ENCODE peak calls at places on chromosomes 6 and 20, in eight cellular contexts. Z is stimulated activated CD4-positive, alpha-beta T cell treated with anti-CD3 and anti-CD28 coated beads, Interleukin-2, amount 100 ng/mL, for 24 hours; L is substantia nigra; V is tibial artery; I is amniotic stem cell; J is hippocampal formation; S is left ventricle myocardium superior; H is amygdala. M is an unnamed sample.
A peak's percentile ranks its signal among the peaks of the same experiment; 100 is the strongest.

GRCh38 chr6:166104107-166104506 is 63.5 kb downstream of the TBXT start:
- DNase-seq in L (no peak), S (no peak), Z (no peak), I (no peak), V (no peak), H (no peak), J (no peak), M (no peak)

GRCh38 chr6:100948381-100949133 is 67.4 kb upstream of the ASCC3 start:
- DNase-seq in Z (no peak), V (no peak), L (no peak), S (no peak), H (no peak), J (no peak), I (no peak), M (no peak)

GRCh38 chr20:53034899-53035298 is 62.7 kb downstream of the TSHZ2 start:
- DNase-seq in V (no peak), I (no peak), Z (no peak), S (no peak), L (no peak), H (no peak), J (no peak), M (no peak)

GRCh38 chr6:163354779-163355431 is 59.6 kb upstream of the QKI start:
- DNase-seq in Z (no peak), J (no peak), V (no peak), H (no peak), S (peak; percentile 82), I (no peak), L (no peak), M (no peak)

GRCh38 chr6:112145080-112145573 is 57.7 kb downstream of the FAM229B start:
- DNase-seq in I (no peak), V (no peak), H (no peak), J (no peak), L (no peak), Z (no peak), S (no peak), M (no peak)

GRCh38 chr20:40464731-40465208 is 224.3 kb downstream of the MAFB start:
- DNase-seq in L (no peak), S (no peak), J (no peak), V (no peak), I (no peak), Z (no peak), H (no peak), M (no peak)

GRCh38 chr6:35167505-35167904 is 26.4 kb upstream of the TCP11 start:
- DNase-seq in L (no peak), V (no peak), Z (no peak), J (no peak), H (no peak), I (no peak), S (no peak), M (no peak)

GRCh38 chr6:127117979-127118504 is 429 bp upstream of the RSPO3 start:
- DNase-seq in V (peak; percentile 65), H (no peak), I (no peak), Z (no peak), S (no peak), L (no peak), J (no peak), M (no peak)

GRCh38 chr6:78607188-78607587 is 260.2 kb upstream of the IRAK1BP1 start:
- DNase-seq in L (no peak), V (no peak), S (no peak), H (no peak), I (no peak), Z (no peak), J (no peak), M (no peak)

GRCh38 chr20:52775786-52776185 is 196.4 kb upstream of the TSHZ2 start:
- DNase-seq in J (no peak), Z (no peak), V (no peak), L (no peak), I (no peak), H (no peak), S (no peak), M (no peak)

GRCh38 chr6:51934098-51934497 is 153.3 kb downstream of the PKHD1 start:
- DNase-seq in S (no peak), L (no peak), J (no peak), Z (no peak), V (no peak), H (no peak), I (no peak), M (no peak)